ENCODE peak calls at places on chromosomes 4 and X, in seven cellular contexts. Z is NCI-H69; P is stimulated activated CD4-positive, alpha-beta T cell treated with anti-CD3 and anti-CD28 coated beads, Interleukin-2, amount 100 ng/mL, for 48 hours; A is AG04450; G is endothelial cell; C is A172; D is activated gamma-delta T cell treated with anti-CD3 and anti-CD28 coated beads, Interleukin-2, amount 50 U/mL, for 16 hours. O is an unnamed sample.

GRCh38 chr4:76607266-76607799 is 172.3 kb downstream of the SHROOM3 start:
- DNase-seq in Z (no peak), P (no peak), A (no peak), G (no peak), C (peak), D (no peak), O (no peak)

GRCh38 chr4:48252313-48252712 is 17.3 kb downstream of the TEC start:
- DNase-seq in Z (no peak), P (no peak), A (no peak), G (no peak), C (no peak), D (no peak), O (peak)

GRCh38 chrX:147699061-147699460 is 212.7 kb upstream of the FMR1 start:
- DNase-seq in Z (no peak), P (no peak), A (no peak), G (no peak), C (no peak), D (no peak), O (no peak)

GRCh38 chr4:174873931-174874330 is 44.2 kb upstream of the ADAM29 start:
- DNase-seq in Z (peak), P (no peak), A (no peak), G (no peak), C (peak), D (no peak), O (no peak)

GRCh38 chrX:39336709-39337294 is 535.5 kb downstream of the MID1IP1 start:
- DNase-seq in Z (peak), P (no peak), A (no peak), G (no peak), C (no peak), D (no peak), O (no peak)

GRCh38 chr4:74598611-74599325 is 153.8 kb downstream of the AREG start:
- DNase-seq in Z (no peak), P (no peak), A (no peak), G (no peak), C (no peak), D (no peak), O (no peak)

GRCh38 chrX:13669246-13669689 is 16.3 kb downstream of the TCEANC start:
- DNase-seq in Z (no peak), P (no peak), A (peak), G (no peak), C (peak), D (peak), O (peak)

GRCh38 chrX:41293269-41293668 is 40.7 kb upstream of the DDX3X start:
- DNase-seq in Z (peak), P (no peak), A (no peak), G (no peak), C (no peak), D (no peak), O (no peak)

GRCh38 chr4:107037188-107037587 is 1.1 kb upstream of the DKK2 start:
- DNase-seq in Z (peak), P (no peak), A (no peak), G (peak), C (no peak), D (no peak), O (no peak)

GRCh38 chr4:10157478-10158354 is 41.1 kb upstream of the WDR1 start:
- DNase-seq in Z (peak), P (peak), A (peak), G (peak), C (peak), D (no peak), O (peak)

GRCh38 chr4:182969651-182970279 is 52.6 kb upstream of the DCTD start:
- DNase-seq in Z (peak), P (no peak), A (no peak), G (no peak), C (peak), D (no peak), O (no peak)

GRCh38 chr4:147408189-147408588 is 72.7 kb upstream of the EDNRA start:
- DNase-seq in Z (no peak), P (no peak), A (no peak), G (no peak), C (no peak), D (no peak), O (no peak)

O was measured in mammary epithelial cell.